ENCODE peak calls at places on chromosomes 7 and 10, in seven cellular contexts. One of them, this sample, is unnamed.

GRCh38 chr7:129169171-129169643 is 19.2 kb upstream of the SMO start:
- DNase-seq in kidney epithelial cell: no peak
- DNase-seq in tibial nerve: peak; percentile 37
- DNase-seq in cardiac muscle cell: peak; percentile 60
- DNase-seq in foreskin fibroblast: peak; percentile 35
- DNase-seq in A549: no peak
- DNase-seq in fibroblast of pulmonary artery: no peak
- DNase-seq in this sample: no peak

GRCh38 chr10:117762819-117763172 is 220.2 kb downstream of the EMX2 start:
- DNase-seq in kidney epithelial cell: no peak
- DNase-seq in tibial nerve: no peak
- DNase-seq in cardiac muscle cell: peak; percentile 30
- DNase-seq in foreskin fibroblast: no peak
- DNase-seq in A549: peak; percentile 18
- DNase-seq in fibroblast of pulmonary artery: peak; percentile 4
- DNase-seq in this sample: peak; percentile 46

GRCh38 chr7:44973610-44974401 is 5.0 kb downstream of the MYO1G start:
- DNase-seq in kidney epithelial cell: no peak
- DNase-seq in tibial nerve: no peak
- DNase-seq in cardiac muscle cell: peak; percentile 53
- DNase-seq in foreskin fibroblast: peak; percentile 49
- DNase-seq in A549: peak; percentile 35
- DNase-seq in fibroblast of pulmonary artery: peak; percentile 49
- DNase-seq in this sample: no peak

GRCh38 chr7:98293746-98294145 is 12.3 kb downstream of the BRI3 start:
- DNase-seq in kidney epithelial cell: no peak
- DNase-seq in tibial nerve: no peak
- DNase-seq in cardiac muscle cell: no peak
- DNase-seq in foreskin fibroblast: no peak
- DNase-seq in A549: no peak
- DNase-seq in fibroblast of pulmonary artery: no peak
- DNase-seq in this sample: no peak

GRCh38 chr10:78260141-78260540 is 226.5 kb downstream of the RPS24 start:
- DNase-seq in kidney epithelial cell: no peak
- DNase-seq in tibial nerve: no peak
- DNase-seq in cardiac muscle cell: peak; percentile 68
- DNase-seq in foreskin fibroblast: no peak
- DNase-seq in A549: no peak
- DNase-seq in fibroblast of pulmonary artery: peak; percentile 42
- DNase-seq in this sample: no peak

GRCh38 chr10:74824184-74825032 is 2.0 kb upstream of the KAT6B start:
- DNase-seq in kidney epithelial cell: no peak
- DNase-seq in tibial nerve: no peak
- DNase-seq in cardiac muscle cell: peak; percentile 26
- DNase-seq in foreskin fibroblast: peak; percentile 62
- DNase-seq in A549: no peak
- DNase-seq in fibroblast of pulmonary artery: peak; percentile 10
- DNase-seq in this sample: no peak

GRCh38 chr10:43679509-43679908 is 30.8 kb upstream of the ZNF32 start:
- DNase-seq in kidney epithelial cell: no peak
- DNase-seq in tibial nerve: no peak
- DNase-seq in cardiac muscle cell: peak; percentile 45
- DNase-seq in foreskin fibroblast: peak; percentile 32
- DNase-seq in A549: no peak
- DNase-seq in fibroblast of pulmonary artery: peak; percentile 10
- DNase-seq in this sample: no peak

GRCh38 chr10:70292016-70292415 is 8.2 kb upstream of the NPFFR1 start:
- DNase-seq in kidney epithelial cell: peak; percentile 47
- DNase-seq in tibial nerve: no peak
- DNase-seq in cardiac muscle cell: no peak
- DNase-seq in foreskin fibroblast: no peak
- DNase-seq in A549: no peak
- DNase-seq in fibroblast of pulmonary artery: no peak
- DNase-seq in this sample: no peak

GRCh38 chr10:49384268-49384953 is 11.5 kb downstream of the DRGX start:
- DNase-seq in kidney epithelial cell: no peak
- DNase-seq in tibial nerve: no peak
- DNase-seq in cardiac muscle cell: no peak
- DNase-seq in foreskin fibroblast: no peak
- DNase-seq in A549: no peak
- DNase-seq in fibroblast of pulmonary artery: no peak
- DNase-seq in this sample: no peak

GRCh38 chr10:32155075-32155516 is 98.9 kb upstream of the KIF5B start:
- DNase-seq in kidney epithelial cell: no peak
- DNase-seq in tibial nerve: no peak
- DNase-seq in cardiac muscle cell: peak; percentile 84
- DNase-seq in foreskin fibroblast: peak; percentile 58
- DNase-seq in A549: no peak
- DNase-seq in fibroblast of pulmonary artery: peak; percentile 88
- DNase-seq in this sample: no peak

GRCh38 chr10:123380491-123381085 is 226.4 kb downstream of the BUB3 start:
- DNase-seq in kidney epithelial cell: no peak
- DNase-seq in tibial nerve: no peak
- DNase-seq in cardiac muscle cell: peak; percentile 29
- DNase-seq in foreskin fibroblast: no peak
- DNase-seq in A549: peak; percentile 35
- DNase-seq in fibroblast of pulmonary artery: peak; percentile 34
- DNase-seq in this sample: peak; percentile 1

GRCh38 chr10:114420811-114421485 is 16.6 kb upstream of the AFAP1L2 start:
- DNase-seq in kidney epithelial cell: no peak
- DNase-seq in tibial nerve: no peak
- DNase-seq in cardiac muscle cell: no peak
- DNase-seq in foreskin fibroblast: no peak
- DNase-seq in A549: no peak
- DNase-seq in fibroblast of pulmonary artery: no peak
- DNase-seq in this sample: no peak

GRCh38 chr10:71761105-71761511 is 12.2 kb downstream of the VSIR start:
- DNase-seq in kidney epithelial cell: no peak
- DNase-seq in tibial nerve: no peak
- DNase-seq in cardiac muscle cell: no peak
- DNase-seq in foreskin fibroblast: no peak
- DNase-seq in A549: no peak
- DNase-seq in fibroblast of pulmonary artery: no peak
- DNase-seq in this sample: no peak

GRCh38 chr10:7302393-7303054 is 108.3 kb downstream of the SFMBT2 start:
- DNase-seq in kidney epithelial cell: peak; percentile 7
- DNase-seq in tibial nerve: no peak
- DNase-seq in cardiac muscle cell: no peak
- DNase-seq in foreskin fibroblast: peak; percentile 60
- DNase-seq in A549: peak; percentile 75
- DNase-seq in fibroblast of pulmonary artery: no peak
- DNase-seq in this sample: peak; percentile 10

GRCh38 chr7:129950191-129950940 is 2.4 kb downstream of the UBE2H start:
- DNase-seq in kidney epithelial cell: no peak
- DNase-seq in tibial nerve: no peak
- DNase-seq in cardiac muscle cell: peak; percentile 41
- DNase-seq in foreskin fibroblast: peak; percentile 42
- DNase-seq in A549: no peak
- DNase-seq in fibroblast of pulmonary artery: no peak
- DNase-seq in this sample: no peak

GRCh38 chr10:126932516-126932915 is 27.3 kb downstream of the DOCK1 start:
- DNase-seq in kidney epithelial cell: no peak
- DNase-seq in tibial nerve: no peak
- DNase-seq in cardiac muscle cell: no peak
- DNase-seq in foreskin fibroblast: no peak
- DNase-seq in A549: no peak
- DNase-seq in fibroblast of pulmonary artery: no peak
- DNase-seq in this sample: no peak

DNA sequence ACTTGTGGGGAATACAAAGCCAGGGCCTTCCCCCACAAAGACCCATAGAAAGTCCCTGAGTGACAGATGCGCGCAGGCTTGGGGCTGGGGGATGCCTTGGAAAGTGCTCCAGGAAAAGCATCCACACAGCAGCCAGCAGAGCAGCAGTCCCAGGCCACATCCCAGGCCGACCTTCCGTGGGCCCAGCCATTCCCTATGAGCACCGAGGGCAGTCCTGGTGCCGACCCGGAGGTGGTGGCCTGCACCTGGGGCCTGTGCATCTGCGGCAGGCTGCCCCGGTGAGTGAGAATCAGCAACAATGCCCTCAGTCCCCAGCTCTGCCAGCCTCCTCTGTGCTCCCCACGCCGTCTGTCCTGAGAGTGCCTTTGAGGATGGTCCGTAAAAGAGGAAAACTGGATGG is 26.4 kb downstream of the ASB13 start:
- DNase-seq in kidney epithelial cell: no peak
- DNase-seq in tibial nerve: no peak
- DNase-seq in cardiac muscle cell: no peak
- DNase-seq in foreskin fibroblast: no peak
- DNase-seq in A549: no peak
- DNase-seq in fibroblast of pulmonary artery: no peak
- DNase-seq in this sample: no peak
- H3K4me3 ChIP-seq in kidney epithelial cell: no peak overlapping the region
- H3K4me3 ChIP-seq in tibial nerve: no peak overlapping the region
- H3K4me3 ChIP-seq in cardiac muscle cell: no peak overlapping the region
- H3K4me3 ChIP-seq in foreskin fibroblast: no peak overlapping the region
- H3K4me3 ChIP-seq in A549: no peak overlapping the region
- H3K4me3 ChIP-seq in fibroblast of pulmonary artery: no peak overlapping the region
- H3K4me3 ChIP-seq in this sample: no peak overlapping the region

GRCh38 chr7:122884186-122884585 is 2.1 kb downstream of the CADPS2 start:
- DNase-seq in kidney epithelial cell: no peak
- DNase-seq in tibial nerve: no peak
- DNase-seq in cardiac muscle cell: no peak
- DNase-seq in foreskin fibroblast: no peak
- DNase-seq in A549: no peak
- DNase-seq in fibroblast of pulmonary artery: no peak
- DNase-seq in this sample: no peak

GRCh38 chr7:122886357-122887081 is at the start of gene CADPS2:
- DNase-seq in kidney epithelial cell: peak; percentile 42
- DNase-seq in tibial nerve: peak; percentile 56
- DNase-seq in cardiac muscle cell: peak; percentile 92
- DNase-seq in foreskin fibroblast: peak; percentile 55
- DNase-seq in A549: peak; percentile 50
- DNase-seq in fibroblast of pulmonary artery: peak; percentile 87
- DNase-seq in this sample: peak; percentile 19

GRCh38 chr7:122883049-122883670 is 3.1 kb downstream of the CADPS2 start:
- DNase-seq in kidney epithelial cell: no peak
- DNase-seq in tibial nerve: no peak
- DNase-seq in cardiac muscle cell: no peak
- DNase-seq in foreskin fibroblast: no peak
- DNase-seq in A549: no peak
- DNase-seq in fibroblast of pulmonary artery: no peak
- DNase-seq in this sample: no peak

GRCh38 chr7:122885583-122886356 is 490 bp downstream of the CADPS2 start:
- DNase-seq in kidney epithelial cell: no peak
- DNase-seq in tibial nerve: no peak
- DNase-seq in cardiac muscle cell: peak; percentile 50
- DNase-seq in foreskin fibroblast: peak; percentile 16
- DNase-seq in A549: peak; percentile 10
- DNase-seq in fibroblast of pulmonary artery: peak; percentile 46
- DNase-seq in this sample: no peak

GRCh38 chr7:122881324-122881723 is 4.9 kb downstream of the CADPS2 start:
- DNase-seq in kidney epithelial cell: no peak
- DNase-seq in tibial nerve: no peak
- DNase-seq in cardiac muscle cell: no peak
- DNase-seq in foreskin fibroblast: no peak
- DNase-seq in A549: no peak
- DNase-seq in fibroblast of pulmonary artery: no peak
- DNase-seq in this sample: no peak
- H3K4me3 ChIP-seq in kidney epithelial cell: no peak overlapping the region
- H3K4me3 ChIP-seq in tibial nerve: no peak overlapping the region
- H3K4me3 ChIP-seq in cardiac muscle cell: no peak overlapping the region
- H3K4me3 ChIP-seq in foreskin fibroblast: no peak overlapping the region
- H3K4me3 ChIP-seq in A549: no peak overlapping the region
- H3K4me3 ChIP-seq in fibroblast of pulmonary artery: no peak overlapping the region
- H3K4me3 ChIP-seq in this sample: no peak overlapping the region

GRCh38 chr7:100583132-100584045 is 2.5 kb downstream of the LRCH4 start:
- DNase-seq in kidney epithelial cell: no peak
- DNase-seq in tibial nerve: peak; percentile 44
- DNase-seq in cardiac muscle cell: peak; percentile 81
- DNase-seq in foreskin fibroblast: peak; percentile 55
- DNase-seq in A549: no peak
- DNase-seq in fibroblast of pulmonary artery: peak; percentile 77
- DNase-seq in this sample: no peak

GRCh38 chr7:100584677-100585510 is 1.0 kb downstream of the LRCH4 start:
- DNase-seq in kidney epithelial cell: no peak
- DNase-seq in tibial nerve: no peak
- DNase-seq in cardiac muscle cell: peak; percentile 95
- DNase-seq in foreskin fibroblast: peak; percentile 91
- DNase-seq in A549: peak; percentile 35
- DNase-seq in fibroblast of pulmonary artery: peak; percentile 96
- DNase-seq in this sample: no peak

GRCh38 chr7:100585511-100586265 is at the start of gene LRCH4:
- DNase-seq in kidney epithelial cell: no peak
- DNase-seq in tibial nerve: no peak
- DNase-seq in cardiac muscle cell: no peak
- DNase-seq in foreskin fibroblast: peak; percentile 54
- DNase-seq in A549: peak; percentile 42
- DNase-seq in fibroblast of pulmonary artery: no peak
- DNase-seq in this sample: no peak

GRCh38 chr7:100582650-100583049 is 3.3 kb downstream of the LRCH4 start:
- DNase-seq in kidney epithelial cell: no peak
- DNase-seq in tibial nerve: no peak
- DNase-seq in cardiac muscle cell: no peak
- DNase-seq in foreskin fibroblast: no peak
- DNase-seq in A549: no peak
- DNase-seq in fibroblast of pulmonary artery: no peak
- DNase-seq in this sample: no peak

DNA sequence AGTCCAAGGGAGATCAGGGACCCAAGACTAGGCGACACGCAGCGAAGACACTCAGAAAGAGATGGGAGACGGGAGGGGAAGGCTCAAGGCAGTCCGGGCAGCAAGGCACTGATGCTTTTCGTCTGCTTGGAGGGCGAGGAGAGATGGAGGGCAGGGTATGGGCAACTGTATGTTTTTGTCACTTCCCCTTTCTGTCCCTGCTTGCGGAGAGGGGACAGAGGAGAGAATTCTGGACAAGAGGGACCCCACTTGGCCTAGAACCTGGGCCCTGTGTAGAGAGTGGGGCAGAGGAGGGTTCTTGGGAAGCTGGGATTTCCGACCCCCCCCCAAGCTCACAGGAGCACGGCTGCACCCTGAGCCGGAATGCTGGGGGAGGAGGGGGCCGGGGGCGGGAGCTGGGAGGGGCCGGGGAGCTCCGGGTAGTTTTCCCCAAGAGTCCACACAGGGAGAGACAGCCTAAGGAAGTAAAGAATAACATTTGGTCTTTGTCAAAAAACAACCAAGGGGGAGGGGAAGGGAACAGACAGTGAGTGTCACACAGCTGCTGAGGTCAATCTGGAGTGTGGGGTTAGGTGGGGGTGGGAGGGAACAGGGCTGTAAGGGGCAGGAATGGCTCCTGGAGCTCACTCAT is 1.8 kb downstream of the LRCH4 start:
- DNase-seq in kidney epithelial cell: no peak
- DNase-seq in tibial nerve: no peak
- DNase-seq in cardiac muscle cell: peak; percentile 63
- DNase-seq in foreskin fibroblast: peak; percentile 69
- DNase-seq in A549: no peak
- DNase-seq in fibroblast of pulmonary artery: peak; percentile 67
- DNase-seq in this sample: no peak
- H3K4me3 ChIP-seq in kidney epithelial cell: peak overlapping the region; percentile 98
- H3K4me3 ChIP-seq in tibial nerve: peak overlapping the region; percentile 70
- H3K4me3 ChIP-seq in cardiac muscle cell: peak overlapping the region; percentile 98
- H3K4me3 ChIP-seq in foreskin fibroblast: peak overlapping the region; percentile 73
- H3K4me3 ChIP-seq in A549: peak overlapping the region; percentile 99
- H3K4me3 ChIP-seq in fibroblast of pulmonary artery: peak overlapping the region; percentile 80
- H3K4me3 ChIP-seq in this sample: peak overlapping the region; percentile 96

DNA sequence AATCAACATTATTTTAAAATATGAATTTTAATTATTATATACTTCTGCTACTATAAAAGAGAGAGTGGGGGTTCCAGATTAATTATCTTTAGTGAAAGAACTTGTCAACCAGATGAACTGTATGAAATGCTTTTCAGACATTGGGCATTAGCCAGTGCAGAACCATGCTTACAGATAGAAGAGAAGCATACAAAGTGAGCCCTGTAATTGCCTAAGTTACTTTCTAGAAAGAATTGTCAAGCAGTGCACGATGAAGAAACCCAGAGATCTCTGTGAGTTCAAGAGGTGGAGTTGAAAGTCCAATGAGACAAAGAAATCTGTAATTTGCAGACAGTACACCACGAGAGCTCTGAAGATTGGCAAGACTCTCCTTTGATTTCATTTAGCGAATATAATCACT is 166.7 kb downstream of the CDC14C start:
- DNase-seq in kidney epithelial cell: no peak
- DNase-seq in tibial nerve: no peak
- DNase-seq in cardiac muscle cell: no peak
- DNase-seq in foreskin fibroblast: no peak
- DNase-seq in A549: no peak
- DNase-seq in fibroblast of pulmonary artery: no peak
- DNase-seq in this sample: no peak
- H3K4me3 ChIP-seq in kidney epithelial cell: no peak overlapping the region
- H3K4me3 ChIP-seq in tibial nerve: no peak overlapping the region
- H3K4me3 ChIP-seq in cardiac muscle cell: no peak overlapping the region
- H3K4me3 ChIP-seq in foreskin fibroblast: no peak overlapping the region
- H3K4me3 ChIP-seq in A549: no peak overlapping the region
- H3K4me3 ChIP-seq in fibroblast of pulmonary artery: no peak overlapping the region
- H3K4me3 ChIP-seq in this sample: no peak overlapping the region

This sample was measured in skeletal muscle cell.